ENCODE peak calls at places on chromosomes 11 and 22, in five cellular contexts. U is mesendoderm, E is neuronal stem cell, F is IMR-90, V is H1. Z is an unnamed sample.
A peak's percentile ranks its signal among the peaks of the same experiment; 100 is the strongest.

GRCh38 chr11:46326813-46327416 is 20.3 kb upstream of the DGKZ start:
- DNase-seq in U (no peak), E (no peak), F (no peak), V (no peak), Z (peak; percentile 37)

GRCh38 chr11:126138636-126139540 is 72.6 kb downstream of the RPUSD4 start:
- DNase-seq in U (no peak), E (no peak), F (no peak), V (no peak), Z (no peak)

GRCh38 chr11:65223031-65223430 is 38.7 kb upstream of the POLA2 start:
- DNase-seq in U (no peak), E (no peak), F (no peak), V (no peak), Z (no peak)

GRCh38 chr11:2343502-2343901 is 33.6 kb upstream of the CD81 start:
- DNase-seq in U (no peak), E (no peak), F (no peak), V (no peak), Z (no peak)

GRCh38 chr11:992577-992976 is 43.9 kb downstream of the MUC6 start:
- DNase-seq in U (no peak), E (no peak), F (no peak), V (no peak), Z (no peak)

GRCh38 chr11:99555506-99555905 is 534.8 kb downstream of the CNTN5 start:
- DNase-seq in U (no peak), E (no peak), F (no peak), V (no peak), Z (no peak)

GRCh38 chr11:121452609-121453150 is at the start of gene SORL1-AS1:
- DNase-seq in U (peak; percentile 48), E (no peak), F (peak; percentile 5), V (no peak), Z (peak; percentile 10)

GRCh38 chr11:47436726-47437125 is 10.5 kb upstream of the PSMC3 start:
- DNase-seq in U (no peak), E (no peak), F (no peak), V (no peak), Z (no peak)

DNA sequence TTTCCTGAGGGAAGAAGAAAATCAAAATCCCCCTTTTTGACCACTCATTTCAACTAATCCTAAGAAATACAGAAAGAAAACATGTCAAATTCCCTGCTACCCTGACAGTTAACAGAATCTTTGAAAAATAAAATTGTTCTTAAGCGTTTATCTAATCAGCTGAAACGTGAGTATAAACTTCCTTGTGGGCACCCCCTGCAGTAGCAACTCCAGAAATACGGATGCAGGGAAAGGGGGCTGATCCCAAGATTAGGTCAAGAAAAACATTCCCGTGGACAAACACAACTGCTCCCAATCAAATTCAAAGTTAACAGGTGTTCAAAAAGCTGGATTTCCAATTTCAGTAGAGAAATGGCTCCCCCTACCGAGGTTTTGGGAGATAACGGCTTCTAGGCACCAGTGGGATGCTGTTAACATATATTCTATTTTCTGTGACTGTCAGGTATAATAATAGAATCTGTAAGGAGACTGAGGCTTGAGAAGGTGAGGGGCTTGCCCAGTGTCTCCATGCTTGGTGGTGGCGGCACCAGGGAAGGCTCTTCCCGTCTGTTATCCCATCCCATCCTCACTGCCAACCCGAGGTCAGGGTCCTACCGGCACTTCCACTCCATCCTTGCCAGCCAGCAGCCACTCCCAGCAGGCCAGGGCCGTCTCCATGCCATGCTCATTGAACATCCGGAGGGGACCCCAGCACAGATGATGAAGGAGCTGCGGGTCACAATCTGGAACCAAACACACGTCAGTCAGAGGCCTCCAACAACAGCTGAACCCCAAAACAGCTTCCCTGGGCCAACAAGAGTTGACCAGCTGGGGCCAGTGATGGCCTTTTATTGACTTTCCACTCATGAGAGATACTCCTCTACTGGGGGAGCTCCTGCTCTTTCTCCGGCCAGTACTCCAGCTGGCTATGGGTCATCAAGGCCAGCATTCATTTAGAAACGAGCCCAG is 32.0 kb upstream of the SERPIND1 start:
- DNase-seq in U (peak; percentile 47), E (peak; percentile 27), F (peak; percentile 13), V (no peak), Z (peak; percentile 40)
- H3K36me3 ChIP-seq in U (peaks cover 1% of the 10 kb centered on the region), E (peaks cover 73% of the 10 kb centered on the region), F (peaks cover 41% of the 10 kb centered on the region), V (no peaks in the 10 kb centered on the region), Z (peaks cover 28% of the 10 kb centered on the region)

GRCh38 chr22:47052236-47053012 is 290.0 kb downstream of the TBC1D22A start:
- DNase-seq in U (no peak), E (no peak), F (no peak), V (no peak), Z (no peak)

GRCh38 chr22:47053013-47053864 is 290.8 kb downstream of the TBC1D22A start:
- DNase-seq in U (no peak), E (no peak), F (no peak), V (no peak), Z (no peak)

GRCh38 chr22:47053865-47054185 is 291.4 kb downstream of the TBC1D22A start:
- DNase-seq in U (no peak), E (no peak), F (peak; percentile 73), V (no peak), Z (no peak)

GRCh38 chr22:47050601-47051051 is 288.2 kb downstream of the TBC1D22A start:
- DNase-seq in U (no peak), E (no peak), F (no peak), V (no peak), Z (no peak)

DNA sequence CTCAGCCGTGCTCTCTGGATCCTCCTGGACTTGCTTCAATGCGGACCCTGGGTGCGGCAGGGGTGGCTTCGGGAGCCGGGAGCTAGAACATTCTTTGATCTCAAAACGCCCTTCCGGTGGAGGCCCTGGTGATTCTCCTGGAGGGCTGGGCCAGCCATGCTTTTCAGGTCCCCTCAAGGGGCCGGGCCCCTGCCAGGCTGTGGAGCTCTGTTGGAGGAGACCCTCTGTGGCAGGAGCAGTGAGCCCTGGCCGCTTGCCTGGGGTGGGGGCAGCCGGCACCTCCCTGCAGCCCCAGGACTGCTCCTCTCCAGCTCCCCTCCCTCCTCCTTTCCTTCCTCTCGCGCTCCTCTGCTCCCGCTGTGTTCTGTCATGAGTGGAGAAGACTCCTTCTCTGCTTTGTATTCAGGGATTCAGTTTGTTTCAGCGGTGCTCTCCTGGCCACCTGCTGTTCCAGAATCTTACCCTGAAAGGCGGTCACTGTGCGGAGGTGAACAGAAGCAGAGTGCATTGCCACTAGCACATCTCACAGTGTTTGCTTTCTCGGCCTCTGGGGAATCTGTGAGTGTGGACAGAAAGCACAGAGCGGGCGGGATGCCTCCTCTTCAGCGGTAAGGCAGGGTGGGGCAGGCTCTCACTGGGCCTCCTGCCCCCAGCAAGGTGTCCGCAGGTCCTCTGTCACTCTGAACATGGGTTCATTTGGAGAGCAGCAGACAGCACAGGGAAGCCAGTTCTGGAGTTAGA is 289.2 kb downstream of the TBC1D22A start:
- DNase-seq in U (no peak), E (no peak), F (no peak), V (no peak), Z (no peak)
- H2BK5ac ChIP-seq in U (no peak overlapping the region), E (no peak overlapping the region), F (no peak overlapping the region), V (no peak overlapping the region), Z (no peak overlapping the region)

GRCh38 chr11:75333807-75334140 is 17.7 kb downstream of the ARRB1 start:
- DNase-seq in U (no peak), E (no peak), F (no peak), V (no peak), Z (no peak)
- H3K36me3 ChIP-seq in U (no peaks in the 10 kb centered on the region), E (no peaks in the 10 kb centered on the region), F (no peaks in the 10 kb centered on the region), V (no peaks in the 10 kb centered on the region), Z (no peaks in the 10 kb centered on the region)

GRCh38 chr11:13046626-13047570 is 37.8 kb downstream of the RASSF10 start:
- DNase-seq in U (no peak), E (no peak), F (no peak), V (no peak), Z (no peak)

GRCh38 chr11:13042873-13043338 is 33.8 kb downstream of the RASSF10 start:
- DNase-seq in U (peak; percentile 35), E (no peak), F (no peak), V (no peak), Z (no peak)

GRCh38 chr11:13045734-13046133 is 36.6 kb downstream of the RASSF10 start:
- DNase-seq in U (peak; percentile 68), E (no peak), F (no peak), V (no peak), Z (no peak)

GRCh38 chr11:13040969-13041561 is 31.9 kb downstream of the RASSF10 start:
- DNase-seq in U (no peak), E (no peak), F (no peak), V (no peak), Z (peak; percentile 69)

GRCh38 chr11:13043912-13044628 is 35.0 kb downstream of the RASSF10 start:
- DNase-seq in U (no peak), E (no peak), F (no peak), V (no peak), Z (no peak)
- H2BK5ac ChIP-seq in U (no peak overlapping the region), E (no peak overlapping the region), F (no peak overlapping the region), V (no peak overlapping the region), Z (no peak overlapping the region)

GRCh38 chr11:58768137-58768536 is 36.4 kb upstream of the GLYAT start:
- DNase-seq in U (no peak), E (no peak), F (no peak), V (no peak), Z (no peak)
- H3K36me3 ChIP-seq in U (no peaks in the 10 kb centered on the region), E (no peaks in the 10 kb centered on the region), F (no peaks in the 10 kb centered on the region), V (no peaks in the 10 kb centered on the region), Z (no peaks in the 10 kb centered on the region)

GRCh38 chr11:86116386-86116726 is 47.5 kb upstream of the PICALM start:
- DNase-seq in U (no peak), E (no peak), F (peak; percentile 98), V (no peak), Z (no peak)
- H2BK5ac ChIP-seq in U (no peak overlapping the region), E (no peak overlapping the region), F (peak overlapping the region; percentile 86), V (no peak overlapping the region), Z (no peak overlapping the region)

GRCh38 chr11:114442559-114442958 is 3.3 kb downstream of the REXO2 start:
- DNase-seq in U (no peak), E (no peak), F (no peak), V (no peak), Z (no peak)

GRCh38 chr11:114441921-114442320 is 2.7 kb downstream of the REXO2 start:
- DNase-seq in U (no peak), E (no peak), F (no peak), V (no peak), Z (no peak)

GRCh38 chr11:114448749-114449484 is 9.7 kb downstream of the REXO2 start:
- DNase-seq in U (no peak), E (no peak), F (peak; percentile 54), V (no peak), Z (no peak)

GRCh38 chr11:114447444-114447843 is 8.2 kb downstream of the REXO2 start:
- DNase-seq in U (no peak), E (no peak), F (no peak), V (no peak), Z (no peak)

DNA sequence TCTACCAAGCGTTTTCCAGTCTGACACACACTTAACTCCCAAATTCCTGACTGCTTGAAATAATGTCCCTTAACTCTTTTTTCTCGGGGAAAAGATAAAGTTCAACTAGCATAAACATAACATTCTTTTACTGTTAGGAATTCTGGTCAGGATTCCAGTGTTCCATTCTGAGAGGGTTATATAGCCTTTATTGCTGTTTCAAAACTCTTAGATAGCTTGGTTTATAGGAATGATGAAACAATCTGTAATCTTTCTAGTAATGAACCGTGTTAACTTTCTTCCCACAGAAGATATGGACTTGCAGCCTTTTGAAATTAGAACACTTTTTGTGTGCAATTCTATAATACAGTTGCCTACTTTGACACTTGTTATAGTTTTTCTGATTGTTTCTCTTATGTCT is 8.6 kb downstream of the REXO2 start:
- DNase-seq in U (no peak), E (no peak), F (peak; percentile 85), V (no peak), Z (no peak)
- H3K36me3 ChIP-seq in U (peaks cover 1% of the 10 kb centered on the region), E (peaks cover 33% of the 10 kb centered on the region), F (peaks cover 22% of the 10 kb centered on the region), V (peaks cover 55% of the 10 kb centered on the region), Z (no peaks in the 10 kb centered on the region)

Z was measured in trophoblast cell.